ENCODE peak calls at places on chromosomes 11 and 22, in eight cellular contexts. L is IMR-90, O is neuronal stem cell, U is GM23338, E is HCT116, A is H9, H is neural progenitor cell, Z is PC-9. F is an unnamed sample.

GRCh38 chr11:71999360-71999759 is 651 bp downstream of the IL18BP start:
- DNase-seq in L (peak; percentile 52), O (no peak), U (no peak), E (no peak), A (no peak), H (no peak), Z (no peak), F (no peak)

GRCh38 chr11:121767433-121767832 is 314.7 kb upstream of the SORL1-AS1 start:
- DNase-seq in L (peak; percentile 50), O (no peak), U (no peak), E (no peak), A (no peak), H (no peak), Z (no peak), F (no peak)

GRCh38 chr22:28921585-28921879 is 38.2 kb downstream of the ZNRF3 start:
- DNase-seq in L (no peak), O (no peak), U (no peak), E (no peak), A (no peak), H (no peak), Z (no peak), F (no peak)

GRCh38 chr11:113106507-113106906 is 145.3 kb downstream of the NCAM1 start:
- DNase-seq in L (peak; percentile 5), O (no peak), U (no peak), E (no peak), A (no peak), H (no peak), Z (no peak), F (no peak)

GRCh38 chr22:45994516-45995404 is 17.8 kb upstream of the WNT7B start:
- DNase-seq in L (peak; percentile 44), O (peak; percentile 71), U (peak; percentile 82), E (no peak), A (peak; percentile 87), H (peak; percentile 77), Z (peak; percentile 52), F (peak; percentile 58)

GRCh38 chr11:58742981-58743880 is 11.5 kb upstream of the GLYAT start:
- DNase-seq in L (no peak), O (no peak), U (peak; percentile 8), E (no peak), A (no peak), H (no peak), Z (no peak), F (peak; percentile 4)

GRCh38 chr22:35037089-35037488 is 28.9 kb upstream of the ISX start:
- DNase-seq in L (no peak), O (peak; percentile 8), U (peak; percentile 76), E (no peak), A (peak; percentile 54), H (peak; percentile 65), Z (no peak), F (peak; percentile 7)

GRCh38 chr11:19828382-19829108 is 115.9 kb downstream of the NAV2 start:
- DNase-seq in L (no peak), O (no peak), U (no peak), E (no peak), A (no peak), H (no peak), Z (no peak), F (peak; percentile 59)

GRCh38 chr11:123061403-123062157 is at the start of gene HSPA8:
- DNase-seq in L (peak; percentile 52), O (peak; percentile 17), U (peak; percentile 38), E (no peak), A (peak; percentile 32), H (peak; percentile 54), Z (peak; percentile 65), F (peak; percentile 59)

GRCh38 chr11:31655483-31655882 is 145.9 kb downstream of the ELP4 start:
- DNase-seq in L (peak; percentile 85), O (no peak), U (no peak), E (peak; percentile 84), A (no peak), H (peak; percentile 36), Z (no peak), F (no peak)

GRCh38 chr11:75313457-75314272 is 37.8 kb downstream of the ARRB1 start:
- DNase-seq in L (peak; percentile 81), O (no peak), U (no peak), E (no peak), A (no peak), H (peak; percentile 54), Z (no peak), F (no peak)

GRCh38 chr11:75308986-75309385 is 42.5 kb downstream of the ARRB1 start:
- DNase-seq in L (no peak), O (no peak), U (no peak), E (no peak), A (no peak), H (no peak), Z (no peak), F (no peak)

GRCh38 chr11:75314771-75315438 is 36.6 kb downstream of the ARRB1 start:
- DNase-seq in L (no peak), O (no peak), U (no peak), E (no peak), A (no peak), H (no peak), Z (no peak), F (no peak)

GRCh38 chr11:75312346-75312745 is 39.1 kb downstream of the ARRB1 start:
- DNase-seq in L (no peak), O (no peak), U (no peak), E (no peak), A (no peak), H (no peak), Z (no peak), F (no peak)

DNA sequence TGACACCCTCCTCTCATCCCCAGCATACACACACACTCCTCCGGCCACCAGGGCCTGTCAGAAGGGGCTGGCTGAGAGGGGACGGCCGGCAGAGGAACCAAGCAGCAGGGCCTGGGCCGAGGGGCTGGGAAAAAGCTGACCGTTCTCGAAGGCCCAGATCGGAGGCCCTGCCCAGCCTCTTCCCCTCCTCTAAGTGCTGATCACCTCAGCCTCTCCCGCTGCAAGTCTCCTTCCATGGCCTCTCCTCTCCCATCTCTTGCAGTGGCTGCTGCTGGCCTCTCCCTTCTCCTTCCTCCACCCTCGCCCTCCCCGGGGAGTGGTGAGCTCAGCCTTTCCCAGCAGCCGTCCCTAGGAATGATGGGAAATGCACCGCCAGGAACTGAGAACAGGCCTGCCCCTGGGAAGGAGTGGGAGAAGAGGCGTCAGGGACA is 39.6 kb downstream of the ARRB1 start:
- DNase-seq in L (peak; percentile 17), O (no peak), U (no peak), E (no peak), A (no peak), H (no peak), Z (no peak), F (no peak)
- H3K27ac ChIP-seq in L (no peak overlapping the region), O (no peak overlapping the region), U (no peak overlapping the region), E (no peak overlapping the region), A (no peak overlapping the region), H (no peak overlapping the region), Z (no peak overlapping the region), F (no peak overlapping the region)

DNA sequence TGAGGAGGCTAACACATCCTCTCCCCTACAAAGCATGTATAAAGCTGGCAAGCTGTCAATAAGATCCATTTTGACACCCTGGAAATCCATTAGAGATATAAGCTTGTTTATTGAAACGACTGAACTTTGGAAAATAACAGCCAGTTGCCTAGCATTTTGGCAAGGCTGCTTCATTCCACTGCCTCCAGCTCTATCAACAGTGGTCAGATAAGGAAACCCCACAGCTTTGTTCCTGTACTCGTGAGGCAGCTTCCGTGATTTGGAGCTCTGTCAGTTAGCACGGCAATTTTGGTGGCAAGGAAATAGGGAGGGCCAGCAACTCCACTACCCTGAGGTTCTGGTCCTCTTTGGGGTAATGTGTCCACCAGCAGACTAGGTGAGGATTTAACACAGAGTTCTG is 2.0 kb upstream of the OR51S1 start:
- DNase-seq in L (peak; percentile 47), O (no peak), U (no peak), E (no peak), A (no peak), H (no peak), Z (no peak), F (no peak)
- H2AFZ ChIP-seq in L (peak overlapping the region; percentile 9), O (no peak overlapping the region), U (no peak overlapping the region), E (no peak overlapping the region), A (no peak overlapping the region), H (peak overlapping the region; percentile 32), Z (no peak overlapping the region), F (no peak overlapping the region)

GRCh38 chr11:117872420-117872961 is 4.0 kb downstream of the FXYD6 start:
- DNase-seq in L (no peak), O (no peak), U (no peak), E (no peak), A (no peak), H (no peak), Z (no peak), F (no peak)
- H3K4me2 ChIP-seq in L (no peak overlapping the region), O (no peak overlapping the region), U (no peak overlapping the region), E (no peak overlapping the region), A (no peak overlapping the region), H (no peak overlapping the region), Z (no peak overlapping the region), F (no peak overlapping the region)

GRCh38 chr11:99973993-99974392 is 713.1 kb upstream of the ARHGAP42 start:
- DNase-seq in L (no peak), O (no peak), U (no peak), E (no peak), A (no peak), H (no peak), Z (no peak), F (no peak)
- H3K27ac ChIP-seq in L (no peak overlapping the region), O (no peak overlapping the region), U (no peak overlapping the region), E (no peak overlapping the region), A (no peak overlapping the region), H (no peak overlapping the region), Z (no peak overlapping the region), F (no peak overlapping the region)

GRCh38 chr11:125455851-125456250 is 40.2 kb downstream of the FEZ1 start:
- DNase-seq in L (no peak), O (no peak), U (no peak), E (no peak), A (no peak), H (no peak), Z (no peak), F (no peak)

GRCh38 chr11:125454047-125454446 is 42.0 kb downstream of the FEZ1 start:
- DNase-seq in L (no peak), O (no peak), U (no peak), E (no peak), A (no peak), H (no peak), Z (no peak), F (no peak)

GRCh38 chr11:125451400-125452124 is 44.5 kb downstream of the FEZ1 start:
- DNase-seq in L (peak; percentile 25), O (peak; percentile 76), U (peak; percentile 96), E (no peak), A (peak; percentile 91), H (peak; percentile 90), Z (no peak), F (no peak)

GRCh38 chr11:125449586-125449985 is 46.5 kb downstream of the FEZ1 start:
- DNase-seq in L (no peak), O (no peak), U (no peak), E (no peak), A (no peak), H (no peak), Z (no peak), F (no peak)

GRCh38 chr11:125452125-125452470 is 44.0 kb downstream of the FEZ1 start:
- DNase-seq in L (no peak), O (no peak), U (no peak), E (no peak), A (no peak), H (no peak), Z (no peak), F (no peak)
- H2AFZ ChIP-seq in L (no peak overlapping the region), O (peak overlapping the region; percentile 56), U (no peak overlapping the region), E (no peak overlapping the region), A (no peak overlapping the region), H (no peak overlapping the region), Z (no peak overlapping the region), F (peak overlapping the region; percentile 62)

GRCh38 chr11:81647374-81647773 is 1086.3 kb downstream of the FAM181B start:
- DNase-seq in L (no peak), O (no peak), U (peak; percentile 65), E (no peak), A (no peak), H (no peak), Z (no peak), F (no peak)
- H3K4me2 ChIP-seq in L (no peak overlapping the region), O (no peak overlapping the region), U (peak overlapping the region; percentile 21), E (no peak overlapping the region), A (peak overlapping the region; percentile 24), H (peak overlapping the region; percentile 58), Z (no peak overlapping the region), F (no peak overlapping the region)

F was measured in OCI-LY7.